ENCODE peak calls at places on chromosomes 3 and 15, in five cellular contexts. C is endothelial cell, A is T-cell, H is mucosa of descending colon, R is LHCN-M2. J is an unnamed sample.

GRCh38 chr3:106728315-106728821 is 648.9 kb upstream of the CCDC54 start:
- DNase-seq in H (no peak), R (peak), C (no peak), A (no peak), J (no peak)

GRCh38 chr15:25250906-25251622 is 187.8 kb downstream of the UBE3A start:
- DNase-seq in R (no peak), A (no peak), C (no peak), H (no peak), J (no peak)

GRCh38 chr3:39108309-39108708 is 829 bp downstream of the TTC21A start:
- DNase-seq in R (no peak), C (no peak), A (peak), H (no peak), J (no peak)

GRCh38 chr3:149535395-149535685 is 60.8 kb downstream of the TM4SF4 start:
- DNase-seq in A (no peak), C (no peak), R (peak), H (no peak), J (no peak)

GRCh38 chr15:85685366-85685765 is 109.4 kb downstream of the KLHL25 start:
- DNase-seq in R (no peak), H (no peak), A (no peak), C (no peak), J (no peak)

GRCh38 chr15:46151786-46152185 is 517.0 kb downstream of the SQOR start:
- DNase-seq in A (no peak), R (no peak), C (no peak), H (no peak), J (no peak)

GRCh38 chr15:100005715-100006114 is 272.5 kb upstream of the LYSMD4 start:
- DNase-seq in R (no peak), C (no peak), H (no peak), A (no peak), J (no peak)

GRCh38 chr3:63353383-63353782 is 75.3 kb downstream of the SYNPR start:
- DNase-seq in C (no peak), A (no peak), H (no peak), R (peak), J (no peak)